ENCODE peak calls at places on chromosomes 1 and 21, in five cellular contexts. K is WERI-Rb-1; S is CD8-positive, alpha-beta T cell; O is cardiac fibroblast; G is keratinocyte. Y is an unnamed sample.

GRCh38 chr1:174850726-174851125 is 149.0 kb upstream of the CACYBP start:
- DNase-seq in S (no peak), K (no peak), O (no peak), G (no peak), Y (no peak)

GRCh38 chr1:21296509-21297354 is 6.5 kb upstream of the ECE1 start:
- DNase-seq in G (no peak), O (no peak), S (no peak), K (no peak), Y (no peak)

GRCh38 chr1:38891753-38892152 is 10.4 kb upstream of the GJA9 start:
- DNase-seq in O (peak), S (no peak), G (no peak), K (peak), Y (no peak)

GRCh38 chr1:202216691-202217090 is 23.1 kb downstream of the LGR6 start:
- DNase-seq in S (no peak), K (no peak), G (no peak), O (no peak), Y (no peak)

GRCh38 chr1:225921734-225922709 is 2.0 kb downstream of the PYCR2 start:
- DNase-seq in G (peak), K (no peak), O (no peak), S (no peak), Y (no peak)

GRCh38 chr1:163174524-163175437 is 27.9 kb downstream of the RGS5 start:
- DNase-seq in G (no peak), K (peak), O (peak), S (peak), Y (peak)

GRCh38 chr1:77031101-77031662 is 163.9 kb downstream of the ST6GALNAC5 start:
- DNase-seq in G (no peak), S (no peak), O (peak), K (no peak), Y (peak)

GRCh38 chr1:93016171-93016570 is 54.9 kb upstream of the DIPK1A start:
- DNase-seq in S (no peak), O (peak), G (no peak), K (no peak), Y (peak)

GRCh38 chr1:58922302-58923089 is 138.6 kb upstream of the JUN start:
- DNase-seq in K (no peak), G (peak), O (peak), S (peak), Y (peak)

GRCh38 chr1:161193561-161194235 is 5.2 kb downstream of the ADAMTS4 start:
- DNase-seq in G (no peak), K (no peak), S (no peak), O (peak), Y (no peak)
- TF ChIP-seq CTCF in G (no peak), K (peak), S (no peak), O (peak), Y (no peak)

GRCh38 chr1:82598816-82599215 is 798.1 kb downstream of the ADGRL2 start:
- DNase-seq in K (no peak), G (no peak), O (no peak), S (no peak), Y (no peak)

GRCh38 chr1:82600314-82600713 is 799.6 kb downstream of the ADGRL2 start:
- DNase-seq in S (no peak), O (no peak), K (no peak), G (no peak), Y (no peak)

GRCh38 chr1:82604524-82604923 is 803.8 kb downstream of the ADGRL2 start:
- DNase-seq in S (no peak), O (no peak), G (no peak), K (peak), Y (no peak)
- TF ChIP-seq CTCF in S (no peak), O (no peak), G (no peak), K (peak), Y (no peak)

DNA sequence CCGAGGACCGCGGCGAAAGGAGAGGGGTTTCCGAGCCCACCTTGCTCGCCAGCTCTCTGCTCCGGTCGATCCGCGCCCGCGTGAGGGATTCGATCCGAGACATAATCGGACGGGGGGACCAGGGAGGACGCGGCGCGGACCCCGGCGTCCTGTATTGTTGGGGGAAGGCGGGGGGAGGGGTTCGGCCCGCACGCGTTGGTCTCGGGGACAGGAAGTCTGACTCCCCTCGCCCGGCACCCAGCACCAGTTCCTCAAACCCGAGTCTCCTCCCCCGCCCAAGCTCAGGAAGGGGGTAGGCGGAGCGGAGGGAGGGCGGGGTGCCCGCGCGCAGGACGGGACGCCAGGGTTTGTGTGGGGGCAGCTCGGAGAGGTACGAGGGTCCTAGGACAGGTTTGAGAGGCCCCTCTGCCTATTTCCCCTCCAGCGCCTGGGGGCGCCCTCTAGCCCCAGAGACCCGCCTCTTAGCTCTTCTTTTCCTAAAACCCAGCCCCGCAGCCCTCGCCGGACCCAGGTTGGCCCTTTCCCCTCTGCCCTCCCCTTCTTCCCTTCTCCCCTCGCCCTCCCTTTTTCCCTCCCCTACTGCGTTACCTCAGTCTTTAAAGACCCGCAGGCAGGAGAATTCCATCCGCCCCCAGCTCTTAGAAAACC is at the start of gene ARHGEF2:
- DNase-seq in G (peak), K (peak), O (peak), S (peak), Y (peak)
- TF ChIP-seq CTCF in G (no peak), K (peak), O (peak), S (no peak), Y (peak)

GRCh38 chr1:236518343-236518742 is 5.4 kb upstream of the LGALS8 start:
- DNase-seq in O (peak), K (no peak), G (no peak), S (no peak), Y (no peak)
- TF ChIP-seq CTCF in O (no peak), K (no peak), G (no peak), S (no peak), Y (no peak)

DNA sequence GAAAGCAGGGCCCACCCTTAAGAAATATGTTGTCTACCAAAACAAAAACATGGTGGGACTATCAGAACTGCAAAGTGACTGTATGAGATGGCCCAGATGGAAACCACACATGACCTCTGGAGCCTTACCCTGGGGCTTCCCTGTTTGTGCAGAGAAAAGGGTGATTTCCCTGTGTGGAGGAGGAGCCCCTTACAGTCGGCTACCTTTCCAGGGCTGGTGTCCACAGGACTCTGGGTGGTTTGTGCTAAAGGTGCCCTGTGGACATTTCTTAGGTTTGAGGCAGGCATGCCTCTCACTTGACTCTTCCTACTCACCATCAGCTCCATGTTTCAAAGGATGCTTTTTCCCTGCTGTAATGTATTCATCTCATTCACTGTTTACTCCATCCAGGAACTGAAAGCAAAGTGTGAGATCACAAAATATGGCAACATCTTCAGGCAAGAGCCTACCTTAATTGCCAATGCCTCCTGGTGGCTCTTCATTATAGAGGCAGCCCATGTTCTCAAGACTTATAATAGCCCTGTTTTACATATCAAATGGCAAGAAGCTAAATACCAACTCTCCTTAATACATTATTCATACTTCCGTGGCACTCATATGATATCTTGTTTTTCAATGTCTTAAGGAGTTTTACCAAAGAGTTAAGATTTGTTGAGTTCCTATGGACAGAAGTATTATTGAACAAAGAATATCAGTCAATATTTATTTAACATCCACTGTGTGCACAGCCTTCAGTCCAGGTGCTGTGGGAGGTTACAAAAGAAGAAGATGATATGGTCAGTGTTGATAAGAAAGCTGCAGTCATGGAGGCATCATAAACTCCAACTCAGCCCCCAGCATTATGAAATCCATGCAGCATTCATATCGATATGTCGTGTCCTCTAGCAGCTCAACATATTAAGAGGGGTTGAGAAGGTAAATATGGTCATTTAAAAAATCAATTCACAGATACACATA is 15.4 kb upstream of the TFF3 start:
- DNase-seq in G (no peak), K (no peak), S (no peak), O (no peak), Y (no peak)
- TF ChIP-seq CTCF in G (no peak), K (no peak), S (no peak), O (no peak), Y (no peak)

Y was measured in fibroblast of villous mesenchyme.